ENCODE peak calls at places on chromosome 6, in six cellular contexts. T is GM12891, V is ovary, G is heart left ventricle, I is sigmoid colon, P is GM12892. W is an unnamed sample.

GRCh38 chr6:98014791-98015201 is 731.8 kb upstream of the MMS22L start:
- DNase-seq in T (no peak), V (no peak), G (no peak), I (no peak), P (no peak), W (no peak)

GRCh38 chr6:28695671-28696537 is 170.2 kb downstream of the GPX5 start:
- DNase-seq in T (no peak), V (no peak), G (no peak), I (no peak), P (no peak), W (no peak)

GRCh38 chr6:41518118-41518517 is 28.1 kb upstream of the FOXP4 start:
- DNase-seq in T (no peak), V (no peak), G (no peak), I (no peak), P (no peak), W (no peak)

GRCh38 chr6:11364971-11365397 is 132.5 kb upstream of the NEDD9 start:
- DNase-seq in T (no peak), V (peak; percentile 26), G (no peak), I (no peak), P (no peak), W (no peak)

GRCh38 chr6:143741480-143741879 is 63.7 kb downstream of the PHACTR2 start:
- DNase-seq in T (no peak), V (no peak), G (no peak), I (no peak), P (no peak), W (no peak)

GRCh38 chr6:73086726-73087125 is 138.6 kb downstream of the KHDC1L start:
- DNase-seq in T (no peak), V (no peak), G (no peak), I (no peak), P (no peak), W (no peak)

GRCh38 chr6:2360716-2361115 is 115.3 kb upstream of the GMDS start:
- DNase-seq in T (no peak), V (no peak), G (no peak), I (no peak), P (no peak), W (no peak)

GRCh38 chr6:3813150-3813780 is 35.9 kb upstream of the FAM50B start:
- DNase-seq in T (peak; percentile 32), V (peak; percentile 56), G (peak; percentile 86), I (peak; percentile 75), P (peak; percentile 39), W (peak; percentile 79)

GRCh38 chr6:109686566-109686965 is 4.4 kb downstream of the AK9 start:
- DNase-seq in T (no peak), V (no peak), G (no peak), I (no peak), P (no peak), W (no peak)

GRCh38 chr6:41411961-41412360 is 76.6 kb downstream of the NCR2 start:
- DNase-seq in T (no peak), V (no peak), G (no peak), I (no peak), P (no peak), W (no peak)

GRCh38 chr6:44105146-44105545 is 22.1 kb downstream of the MRPL14 start:
- DNase-seq in T (no peak), V (peak; percentile 32), G (no peak), I (no peak), P (no peak), W (no peak)

GRCh38 chr6:4358414-4359107 is 223.2 kb upstream of the ECI2 start:
- DNase-seq in T (no peak), V (peak; percentile 71), G (peak; percentile 90), I (peak; percentile 93), P (no peak), W (peak; percentile 84)

GRCh38 chr6:114176726-114177125 is 166.1 kb downstream of the HS3ST5 start:
- DNase-seq in T (no peak), V (no peak), G (no peak), I (no peak), P (no peak), W (no peak)
- TF ChIP-seq POLR2A in T (no peak), V (no peak), G (no peak), I (no peak), P (no peak), W (no peak)

GRCh38 chr6:166999845-167000253 is 652 bp downstream of the CEP43 start:
- DNase-seq in T (no peak), V (no peak), G (no peak), I (no peak), P (no peak), W (no peak)

GRCh38 chr6:167000759-167001158 is 1.6 kb downstream of the CEP43 start:
- DNase-seq in T (no peak), V (no peak), G (no peak), I (no peak), P (no peak), W (no peak)

GRCh38 chr6:166997768-166998255 is 1.4 kb upstream of the CEP43 start:
- DNase-seq in T (no peak), V (peak; percentile 27), G (peak; percentile 41), I (peak; percentile 68), P (no peak), W (peak; percentile 13)

GRCh38 chr6:166998256-166999144 is 697 bp upstream of the CEP43 start:
- DNase-seq in T (no peak), V (peak; percentile 23), G (peak; percentile 12), I (peak; percentile 63), P (no peak), W (no peak)

DNA sequence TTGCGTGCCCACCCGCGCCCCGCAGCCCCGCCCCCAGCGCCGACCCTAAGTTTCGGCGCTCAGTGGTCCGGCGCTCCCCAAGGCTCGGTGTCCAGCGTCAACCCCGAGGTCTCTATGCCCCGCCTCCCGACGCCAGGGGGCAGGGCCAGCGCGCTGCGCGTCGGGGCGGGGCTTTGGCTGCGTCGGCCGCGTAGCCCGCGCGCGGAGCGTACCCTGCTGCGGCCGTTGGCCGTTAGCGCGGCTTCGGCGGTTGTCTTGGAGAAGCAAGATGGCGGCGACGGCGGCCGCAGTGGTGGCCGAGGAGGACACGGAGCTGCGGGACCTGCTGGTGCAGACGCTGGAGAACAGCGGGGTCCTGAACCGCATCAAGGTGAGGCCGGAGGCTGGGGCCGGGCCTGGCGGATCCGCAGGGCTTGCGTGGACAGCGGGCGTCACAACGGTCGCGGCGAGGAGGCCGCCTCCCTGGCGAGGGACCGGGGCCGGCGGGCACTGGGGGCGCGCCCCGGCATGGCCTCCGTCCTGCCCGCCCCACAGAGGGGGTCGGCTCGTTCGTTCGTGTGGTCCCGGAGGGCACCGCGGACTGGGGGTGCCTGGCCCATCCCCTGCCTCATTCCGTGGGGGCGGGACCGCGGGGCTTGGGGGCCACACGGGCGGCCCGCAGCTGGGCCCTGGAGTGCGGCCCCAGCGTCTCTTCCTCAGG is at the start of gene CEP43:
- DNase-seq in T (peak; percentile 89), V (peak; percentile 94), G (peak; percentile 96), I (peak; percentile 97), P (peak; percentile 88), W (peak; percentile 79)
- TF ChIP-seq POLR2A in T (no peak), V (no peak), G (peak; percentile 39), I (no peak), P (peak; percentile 56), W (peak; percentile 98)

DNA sequence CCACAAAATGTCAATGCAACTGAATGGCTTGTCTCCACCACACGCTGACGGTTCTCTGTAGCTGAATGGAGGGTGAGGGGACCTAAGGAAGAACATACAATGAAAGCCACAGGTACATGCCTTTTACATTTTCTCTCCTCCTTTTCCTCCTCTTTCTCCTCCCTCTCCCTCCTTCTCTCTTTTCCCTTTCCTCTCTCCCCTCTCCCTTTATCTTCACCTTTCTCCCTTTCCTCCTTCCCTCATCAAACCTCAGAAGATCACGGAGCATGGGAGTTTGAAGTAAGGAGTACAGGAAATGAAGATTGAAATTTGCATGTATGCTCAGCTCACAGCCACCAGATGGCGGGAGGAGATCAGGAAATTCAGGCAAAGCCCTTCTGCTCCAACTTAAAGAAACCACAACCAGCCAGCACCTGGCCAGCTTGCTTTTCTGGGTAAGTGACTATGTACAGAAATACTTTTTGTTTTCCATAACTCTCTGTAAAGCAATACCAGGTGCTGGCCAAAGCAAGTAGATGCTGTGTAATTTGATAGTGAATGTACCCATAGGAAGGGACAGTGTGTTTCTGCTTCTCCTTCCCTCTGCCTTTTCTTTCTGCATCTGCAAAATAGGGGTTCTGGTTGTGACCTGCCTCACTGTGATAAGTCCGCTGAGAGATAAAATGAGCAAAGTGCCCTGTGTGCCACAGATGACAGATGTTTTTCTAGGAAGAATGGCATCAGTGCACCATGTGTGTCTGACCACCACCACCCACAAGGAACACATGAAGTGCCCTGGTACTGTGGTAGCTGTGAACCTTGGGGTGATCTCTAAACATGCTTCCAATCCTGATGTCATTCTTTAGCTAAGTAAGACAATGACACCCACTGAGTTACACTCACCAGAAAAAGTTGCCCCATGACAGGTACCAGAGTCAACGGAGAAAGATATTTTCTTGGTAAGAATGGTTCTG is 18.6 kb upstream of the FOXO3 start:
- DNase-seq in T (peak; percentile 25), V (peak; percentile 80), G (peak; percentile 66), I (peak; percentile 84), P (no peak), W (no peak)
- TF ChIP-seq POLR2A in T (no peak), V (no peak), G (no peak), I (no peak), P (no peak), W (no peak)

DNA sequence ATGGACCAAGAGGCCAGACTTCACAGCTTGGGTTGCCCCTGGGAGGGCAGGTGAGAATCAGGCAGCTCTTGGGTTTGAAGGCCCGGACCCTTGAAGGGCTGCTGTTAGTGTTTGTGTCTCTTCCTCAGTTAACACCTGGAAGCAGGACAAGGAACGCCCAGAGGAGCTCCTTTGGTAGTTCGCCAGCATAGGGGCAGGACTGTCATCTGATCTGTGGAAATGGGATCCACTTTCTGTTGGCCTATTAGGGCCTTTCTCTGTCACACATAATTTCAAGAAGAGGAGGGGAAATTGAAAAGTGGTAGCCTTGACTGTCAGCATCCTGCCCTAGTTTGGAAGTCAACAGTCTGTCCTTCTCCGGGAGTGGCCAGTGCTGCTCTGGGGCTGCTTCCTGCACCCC is 43.6 kb downstream of the RIOK1 start:
- DNase-seq in T (no peak), V (no peak), G (no peak), I (no peak), P (no peak), W (no peak)
- TF ChIP-seq POLR2A in T (no peak), V (no peak), G (no peak), I (no peak), P (no peak), W (no peak)

GRCh38 chr6:56843476-56844349 is 111.2 kb upstream of the BEND6 start:
- DNase-seq in T (peak; percentile 69), V (peak; percentile 65), G (peak; percentile 78), I (peak; percentile 90), P (peak; percentile 75), W (peak; percentile 85)
- TF ChIP-seq POLR2A in T (no peak), V (peak; percentile 33), G (peak; percentile 54), I (peak; percentile 56), P (no peak), W (peak; percentile 70)

GRCh38 chr6:84357631-84358030 is 130.2 kb upstream of the CEP162 start:
- DNase-seq in T (no peak), V (no peak), G (no peak), I (no peak), P (no peak), W (no peak)

GRCh38 chr6:84358581-84358980 is 131.1 kb upstream of the CEP162 start:
- DNase-seq in T (no peak), V (no peak), G (no peak), I (no peak), P (no peak), W (no peak)

GRCh38 chr6:84361372-84362179 is 134.1 kb upstream of the CEP162 start:
- DNase-seq in T (no peak), V (no peak), G (no peak), I (no peak), P (no peak), W (no peak)

GRCh38 chr6:84362180-84362821 is 134.9 kb upstream of the CEP162 start:
- DNase-seq in T (no peak), V (no peak), G (no peak), I (no peak), P (no peak), W (no peak)

GRCh38 chr6:84360039-84360438 is 132.6 kb upstream of the CEP162 start:
- DNase-seq in T (no peak), V (no peak), G (no peak), I (no peak), P (no peak), W (no peak)
- TF ChIP-seq POLR2A in T (no peak), V (no peak), G (no peak), I (no peak), P (no peak), W (no peak)

W was measured in H54.